ENCODE peak calls at places on chromosomes 3 and 15, in four cellular contexts. S is H1, D is neuronal stem cell, Z is mesenchymal stem cell. O is an unnamed sample.

GRCh38 chr3:119664370-119664769 is 4.0 kb upstream of the POPDC2 start:
- DNase-seq in Z (no peak), D (no peak), S (no peak), O (no peak)

GRCh38 chr15:65870889-65871533 is 1.7 kb downstream of the RAB11A start:
- DNase-seq in D (no peak), S (no peak), Z (peak; percentile 88), O (no peak)

GRCh38 chr3:71478568-71478967 is 105.0 kb downstream of the FOXP1 start:
- DNase-seq in S (no peak), Z (peak; percentile 21), D (no peak), O (no peak)

GRCh38 chr3:123799544-123800351 is 84.4 kb downstream of the MYLK start:
- DNase-seq in D (peak; percentile 73), S (no peak), Z (no peak), O (no peak)

GRCh38 chr3:194552327-194552949 is 65.6 kb upstream of the ATP13A3 start:
- DNase-seq in S (no peak), D (no peak), Z (no peak), O (no peak)

GRCh38 chr3:178602864-178603263 is 66.6 kb downstream of the KCNMB2 start:
- DNase-seq in S (no peak), D (no peak), Z (no peak), O (no peak)

GRCh38 chr3:50195501-50196252 is 4.3 kb downstream of the GNAT1 start:
- DNase-seq in S (no peak), Z (no peak), D (no peak), O (peak; percentile 64)

GRCh38 chr3:193971268-193971751 is 164.6 kb upstream of the HES1 start:
- DNase-seq in D (no peak), S (no peak), Z (peak; percentile 59), O (no peak)

GRCh38 chr3:10140996-10141546 is 507 bp upstream of the VHL start:
- DNase-seq in D (no peak), S (no peak), Z (no peak), O (no peak)

GRCh38 chr3:6994081-6994668 is 133.3 kb downstream of the GRM7 start:
- DNase-seq in Z (peak; percentile 12), D (no peak), S (no peak), O (no peak)

GRCh38 chr3:195908439-195909293 is at the start of gene TNK2:
- DNase-seq in S (peak; percentile 75), D (no peak), Z (no peak), O (peak; percentile 53)

GRCh38 chr3:10366681-10367101 is 45.8 kb upstream of the SEC13 start:
- DNase-seq in Z (peak; percentile 98), D (no peak), S (no peak), O (no peak)

GRCh38 chr3:45343947-45344346 is 44.4 kb upstream of the LARS2 start:
- DNase-seq in Z (peak; percentile 17), S (no peak), D (no peak), O (peak; percentile 44)

GRCh38 chr3:100781311-100781710 is 72.0 kb downstream of the TFG start:
- DNase-seq in Z (no peak), D (no peak), S (no peak), O (no peak)

GRCh38 chr15:74322558-74323180 is 44.8 kb downstream of the CYP11A1 start:
- DNase-seq in D (no peak), S (peak; percentile 88), Z (peak; percentile 65), O (peak; percentile 83)

GRCh38 chr15:69319384-69320375 is 21.0 kb downstream of the PAQR5 start:
- DNase-seq in S (no peak), D (no peak), Z (no peak), O (no peak)

GRCh38 chr3:152658977-152659376 is 176.0 kb upstream of the P2RY1 start:
- DNase-seq in D (no peak), S (no peak), Z (no peak), O (no peak)

DNA sequence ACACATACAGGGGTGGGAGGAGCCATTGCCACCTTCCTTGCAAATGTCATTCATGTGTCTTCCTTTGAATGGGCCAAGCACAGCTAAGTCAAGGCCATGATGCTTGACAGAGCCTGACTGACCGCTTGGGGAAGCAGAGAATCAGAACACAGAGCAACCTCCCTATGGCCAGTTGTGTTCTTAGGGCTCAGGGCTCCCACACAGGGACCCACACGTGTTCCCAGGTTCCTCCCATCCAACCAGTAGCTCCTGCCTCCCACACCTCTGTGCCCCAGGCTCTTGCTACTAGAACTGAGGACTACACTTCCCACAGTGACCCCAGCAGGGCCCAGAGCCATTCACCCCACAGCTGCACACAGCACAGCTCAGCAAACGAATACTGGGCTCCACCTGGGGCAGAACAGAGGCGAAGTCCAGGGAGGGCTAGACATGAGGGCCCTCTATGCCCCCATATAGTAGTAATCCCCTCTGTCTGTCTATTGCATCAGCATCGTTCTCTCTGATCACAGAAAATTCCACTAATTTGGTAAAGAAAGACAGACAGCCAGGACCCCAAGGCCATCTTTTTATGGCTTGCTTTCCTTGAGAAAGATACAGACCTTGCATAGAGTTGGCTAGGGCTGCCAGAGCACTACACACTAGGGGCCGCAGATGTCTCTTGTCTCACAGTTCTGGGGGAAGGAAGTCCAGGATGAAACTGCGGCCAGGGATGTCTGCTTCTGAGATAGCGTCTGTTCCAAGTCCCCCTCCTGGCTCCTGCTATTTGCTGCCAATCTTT is 42.7 kb downstream of the KLF15 start:
- DNase-seq in Z (no peak), S (peak; percentile 29), D (no peak), O (peak; percentile 15)
- H2BK5ac ChIP-seq in Z (no peak overlapping the region), S (peak overlapping the region; percentile 18), D (peak overlapping the region; percentile 77), O (no peak overlapping the region)

GRCh38 chr15:70690012-70690411 is 73.3 kb downstream of the UACA start:
- DNase-seq in D (no peak), S (no peak), Z (no peak), O (no peak)
- H2AFZ ChIP-seq in D (no peak overlapping the region), S (no peak overlapping the region), Z (no peak overlapping the region), O (no peak overlapping the region)

GRCh38 chr3:52056968-52057805 is 816 bp upstream of the DUSP7 start:
- DNase-seq in Z (peak; percentile 99), S (peak; percentile 97), D (peak; percentile 98), O (peak; percentile 99)
- H2BK120ac ChIP-seq in Z (peak overlapping the region; percentile 65), S (no peak overlapping the region), D (no peak overlapping the region), O (no peak overlapping the region)

DNA sequence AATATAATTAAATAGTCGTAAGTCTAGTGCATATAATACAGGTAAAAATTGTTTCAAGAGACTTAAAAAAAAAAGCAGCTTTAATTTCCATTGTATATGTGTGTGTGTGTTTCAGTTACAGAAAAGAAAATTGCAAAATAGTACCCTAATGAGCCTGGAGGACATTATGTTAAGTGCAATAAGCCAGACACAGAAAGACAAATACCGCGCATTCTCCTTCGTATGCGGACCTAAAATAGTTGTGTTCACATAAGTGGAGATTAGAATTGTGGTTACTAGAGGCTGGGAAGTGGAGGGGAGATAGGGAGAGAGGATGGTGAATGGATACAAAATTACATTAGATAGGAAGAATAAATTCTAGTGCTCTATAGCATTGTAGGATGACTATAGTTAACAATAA is 3.6 kb downstream of the MESD start:
- DNase-seq in S (no peak), D (no peak), Z (no peak), O (no peak)
- H2BK5ac ChIP-seq in S (no peak overlapping the region), D (no peak overlapping the region), Z (no peak overlapping the region), O (no peak overlapping the region)

DNA sequence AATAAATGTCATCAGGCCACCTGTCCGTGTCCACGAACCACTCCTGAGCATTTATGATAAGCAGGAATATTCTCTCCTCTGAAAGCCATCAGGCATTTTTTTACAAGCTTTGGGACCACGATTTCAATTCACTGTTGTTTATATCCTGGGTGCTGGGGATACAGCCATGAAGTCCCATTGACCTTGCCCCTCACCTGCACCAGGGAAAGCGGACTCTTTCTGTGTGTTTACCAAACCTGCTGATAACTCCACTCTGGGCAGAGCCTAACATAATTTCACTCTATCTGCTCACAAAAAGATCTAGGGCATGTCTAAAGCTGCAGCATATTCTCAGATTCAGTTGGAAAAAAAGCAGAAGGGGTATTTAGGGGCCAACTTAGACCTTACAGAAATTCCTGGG is 4.8 kb downstream of the DNASE1L3 start:
- DNase-seq in Z (no peak), D (no peak), S (no peak), O (no peak)
- H2AFZ ChIP-seq in Z (no peak overlapping the region), D (no peak overlapping the region), S (no peak overlapping the region), O (no peak overlapping the region)

GRCh38 chr15:90683876-90684275 is 33.3 kb upstream of the BLM start:
- DNase-seq in S (no peak), Z (no peak), D (no peak), O (no peak)
- H2BK120ac ChIP-seq in S (no peak overlapping the region), Z (no peak overlapping the region), D (no peak overlapping the region), O (no peak overlapping the region)

GRCh38 chr3:40658305-40658704 is 133.5 kb downstream of the ZNF621 start:
- DNase-seq in Z (no peak), D (no peak), S (no peak), O (no peak)
- H2BK5ac ChIP-seq in Z (no peak overlapping the region), D (no peak overlapping the region), S (no peak overlapping the region), O (no peak overlapping the region)

DNA sequence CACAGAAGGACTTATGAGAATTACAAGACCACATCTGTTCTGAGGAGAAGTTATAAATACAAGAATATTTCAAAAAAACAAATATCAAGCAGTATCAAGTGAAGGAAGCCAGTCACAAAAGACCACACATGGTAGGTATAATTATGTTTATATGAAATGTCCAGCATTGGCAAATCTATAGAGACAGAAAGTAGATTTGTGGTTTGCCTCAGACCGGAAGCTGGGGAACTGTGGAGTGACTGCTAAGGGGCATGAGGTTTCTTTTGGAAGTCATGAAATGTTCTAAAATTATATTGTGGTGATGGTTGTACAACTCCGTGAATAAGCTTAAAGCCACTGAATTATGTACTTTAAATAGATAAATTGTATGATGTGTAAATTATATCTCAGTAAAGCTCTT is 136.9 kb downstream of the FRMD5 start:
- DNase-seq in Z (no peak), S (no peak), D (no peak), O (no peak)
- H2AFZ ChIP-seq in Z (no peak overlapping the region), S (no peak overlapping the region), D (no peak overlapping the region), O (no peak overlapping the region)

GRCh38 chr15:70907784-70908471 is 15.3 kb downstream of the LRRC49 start:
- DNase-seq in D (no peak), Z (no peak), S (no peak), O (no peak)

GRCh38 chr15:70906842-70907241 is 14.2 kb downstream of the LRRC49 start:
- DNase-seq in D (no peak), Z (no peak), S (no peak), O (no peak)

DNA sequence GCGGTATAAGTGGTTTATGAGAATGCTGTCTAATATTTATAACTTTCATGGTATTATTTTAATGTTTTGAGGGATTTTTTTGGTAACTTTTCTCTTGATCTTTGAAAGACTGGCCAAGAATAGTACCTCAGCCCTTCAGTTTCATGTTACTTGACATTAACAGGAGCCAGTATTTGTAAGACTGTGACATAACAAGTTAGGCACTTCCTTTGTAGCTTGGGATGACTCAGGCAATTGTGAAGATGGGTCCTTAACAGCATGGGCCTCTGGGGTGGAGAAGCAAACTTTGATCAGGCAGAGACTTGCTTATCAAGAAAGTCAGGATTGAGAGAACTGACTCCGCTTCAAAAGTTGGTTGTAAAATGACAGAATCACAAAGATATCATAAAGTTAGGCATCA is 9.5 kb downstream of the LRRC49 start:
- DNase-seq in S (no peak), Z (peak; percentile 83), D (no peak), O (no peak)
- H2BK120ac ChIP-seq in S (no peak overlapping the region), Z (peak overlapping the region; percentile 83), D (no peak overlapping the region), O (no peak overlapping the region)

GRCh38 chr3:15205482-15205933 is 538 bp upstream of the CAPN7 start:
- DNase-seq in D (no peak), S (no peak), Z (no peak), O (no peak)
- H2BK5ac ChIP-seq in D (no peak overlapping the region), S (no peak overlapping the region), Z (no peak overlapping the region), O (no peak overlapping the region)

O was measured in H9.